ENCODE peak calls at places on chromosomes 6 and 20, in eight cellular contexts. O, Z, I, F, R, Q, C and L are unnamed samples.

GRCh38 chr20:37193226-37193625 is 13.9 kb upstream of the MROH8 start:
- DNase-seq in O (no peak), Z (no peak), I (no peak), F (no peak), R (no peak), Q (no peak), C (no peak), L (no peak)

GRCh38 chr6:5142915-5143314 is 57.8 kb downstream of the PPP1R3G start:
- DNase-seq in O (no peak), Z (no peak), I (no peak), F (no peak), R (no peak), Q (no peak), C (no peak), L (no peak)

GRCh38 chr20:10864076-10864672 is 190.4 kb upstream of the JAG1 start:
- DNase-seq in O (peak), Z (no peak), I (peak), F (no peak), R (peak), Q (peak), C (no peak), L (no peak)

GRCh38 chr20:63934271-63935068 is 21.7 kb downstream of the UCKL1 start:
- DNase-seq in O (peak), Z (no peak), I (no peak), F (no peak), R (peak), Q (no peak), C (no peak), L (no peak)

GRCh38 chr6:28124350-28124970 is at the start of gene ZSCAN16:
- DNase-seq in O (peak), Z (peak), I (peak), F (peak), R (peak), Q (peak), C (peak), L (no peak)

GRCh38 chr6:40720375-40720748 is 133.2 kb upstream of the LRFN2 start:
- DNase-seq in O (no peak), Z (no peak), I (no peak), F (no peak), R (no peak), Q (no peak), C (peak), L (no peak)

GRCh38 chr6:54301770-54302169 is 6.5 kb upstream of the TINAG start:
- DNase-seq in O (no peak), Z (no peak), I (no peak), F (no peak), R (no peak), Q (no peak), C (no peak), L (no peak)

GRCh38 chr6:116287668-116288282 is 8.0 kb upstream of the TSPYL1 start:
- DNase-seq in O (no peak), Z (no peak), I (no peak), F (no peak), R (no peak), Q (no peak), C (no peak), L (peak)

GRCh38 chr6:147621280-147621679 is 112.8 kb downstream of the SAMD5 start:
- DNase-seq in O (no peak), Z (no peak), I (no peak), F (peak), R (no peak), Q (no peak), C (no peak), L (peak)

GRCh38 chr6:6891949-6892461 is 215.8 kb upstream of the RREB1 start:
- DNase-seq in O (no peak), Z (no peak), I (no peak), F (peak), R (no peak), Q (no peak), C (no peak), L (no peak)

GRCh38 chr20:24469116-24470030 is at the start of gene SYNDIG1:
- DNase-seq in O (peak), Z (no peak), I (no peak), F (no peak), R (peak), Q (no peak), C (peak), L (no peak)

GRCh38 chr20:4234128-4234527 is 218.8 kb upstream of the RNF24 start:
- DNase-seq in O (no peak), Z (no peak), I (no peak), F (no peak), R (peak), Q (peak), C (no peak), L (peak)

GRCh38 chr6:83044211-83044768 is 21.4 kb downstream of the UBE3D start:
- DNase-seq in O (no peak), Z (no peak), I (no peak), F (no peak), R (no peak), Q (no peak), C (no peak), L (no peak)

GRCh38 chr6:95923518-95923917 is 92.3 kb upstream of the FUT9 start:
- DNase-seq in O (peak), Z (no peak), I (peak), F (no peak), R (no peak), Q (no peak), C (peak), L (no peak)

GRCh38 chr6:45667265-45667664 is 289.5 kb upstream of the SUPT3H start:
- DNase-seq in O (peak), Z (no peak), I (no peak), F (no peak), R (no peak), Q (no peak), C (no peak), L (no peak)

GRCh38 chr20:6802227-6802626 is 34.7 kb downstream of the BMP2 start:
- DNase-seq in O (no peak), Z (no peak), I (no peak), F (no peak), R (no peak), Q (no peak), C (no peak), L (no peak)

GRCh38 chr6:125753218-125753936 is 3.9 kb downstream of the HEY2 start:
- DNase-seq in O (no peak), Z (no peak), I (no peak), F (no peak), R (no peak), Q (no peak), C (no peak), L (no peak)

GRCh38 chr20:40933758-40934157 is 94.9 kb upstream of the TOP1 start:
- DNase-seq in O (no peak), Z (no peak), I (no peak), F (no peak), R (no peak), Q (no peak), C (no peak), L (no peak)

GRCh38 chr20:46112430-46113020 is 5.6 kb upstream of the CD40 start:
- DNase-seq in O (no peak), Z (no peak), I (no peak), F (no peak), R (no peak), Q (no peak), C (no peak), L (no peak)

GRCh38 chr20:19961298-19961697 is 55.9 kb upstream of the NAA20 start:
- DNase-seq in O (peak), Z (no peak), I (no peak), F (no peak), R (no peak), Q (no peak), C (no peak), L (no peak)
- H3K4me3 ChIP-seq in O (no peak), Z (no peak), I (no peak), F (no peak), R (no peak), Q (no peak), C (no peak), L (no peak)

GRCh38 chr20:54122681-54123586 is 50.9 kb downstream of the CYP24A1 start:
- DNase-seq in O (no peak), Z (no peak), I (no peak), F (no peak), R (no peak), Q (no peak), C (no peak), L (no peak)

GRCh38 chr20:54126809-54127655 is 46.8 kb downstream of the CYP24A1 start:
- DNase-seq in O (no peak), Z (no peak), I (no peak), F (no peak), R (no peak), Q (no peak), C (no peak), L (no peak)

GRCh38 chr20:54119744-54120143 is 49.4 kb upstream of the BCAS1 start:
- DNase-seq in O (no peak), Z (no peak), I (no peak), F (no peak), R (no peak), Q (no peak), C (no peak), L (no peak)

GRCh38 chr20:54122189-54122588 is 51.6 kb downstream of the CYP24A1 start:
- DNase-seq in O (no peak), Z (no peak), I (no peak), F (no peak), R (no peak), Q (no peak), C (no peak), L (no peak)

DNA sequence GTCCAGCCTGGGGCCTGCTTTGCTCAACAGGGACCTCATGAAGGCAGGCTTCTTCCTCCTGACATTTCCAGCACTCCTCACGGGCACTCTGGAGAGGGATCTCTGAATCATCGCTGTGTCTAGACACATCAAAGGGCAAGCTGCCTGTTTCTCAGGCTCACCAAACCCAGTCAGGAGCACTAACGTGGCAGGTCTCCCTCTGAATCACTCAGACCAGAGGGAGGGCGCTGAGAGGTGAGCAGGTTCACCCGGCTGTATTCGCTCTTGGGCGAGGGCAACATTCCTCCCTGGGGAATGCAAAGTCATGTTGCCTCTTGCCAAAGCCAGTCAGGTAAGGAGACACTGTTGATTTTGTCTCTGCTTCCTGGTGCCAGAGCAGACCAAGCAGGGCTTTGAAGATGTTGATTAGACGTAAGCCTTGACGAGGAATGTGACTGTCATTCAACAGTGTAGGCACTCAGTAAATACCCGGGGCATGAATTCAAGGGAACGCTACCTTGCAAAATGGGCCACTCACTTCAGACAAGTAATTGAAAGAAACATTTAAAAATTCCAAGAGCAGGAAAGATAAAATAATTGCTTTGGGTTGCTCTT is 50.1 kb downstream of the CYP24A1 start:
- DNase-seq in O (peak), Z (peak), I (peak), F (no peak), R (peak), Q (no peak), C (no peak), L (peak)
- H3K4me3 ChIP-seq in O (no peak), Z (no peak), I (no peak), F (no peak), R (no peak), Q (no peak), C (no peak), L (no peak)

DNA sequence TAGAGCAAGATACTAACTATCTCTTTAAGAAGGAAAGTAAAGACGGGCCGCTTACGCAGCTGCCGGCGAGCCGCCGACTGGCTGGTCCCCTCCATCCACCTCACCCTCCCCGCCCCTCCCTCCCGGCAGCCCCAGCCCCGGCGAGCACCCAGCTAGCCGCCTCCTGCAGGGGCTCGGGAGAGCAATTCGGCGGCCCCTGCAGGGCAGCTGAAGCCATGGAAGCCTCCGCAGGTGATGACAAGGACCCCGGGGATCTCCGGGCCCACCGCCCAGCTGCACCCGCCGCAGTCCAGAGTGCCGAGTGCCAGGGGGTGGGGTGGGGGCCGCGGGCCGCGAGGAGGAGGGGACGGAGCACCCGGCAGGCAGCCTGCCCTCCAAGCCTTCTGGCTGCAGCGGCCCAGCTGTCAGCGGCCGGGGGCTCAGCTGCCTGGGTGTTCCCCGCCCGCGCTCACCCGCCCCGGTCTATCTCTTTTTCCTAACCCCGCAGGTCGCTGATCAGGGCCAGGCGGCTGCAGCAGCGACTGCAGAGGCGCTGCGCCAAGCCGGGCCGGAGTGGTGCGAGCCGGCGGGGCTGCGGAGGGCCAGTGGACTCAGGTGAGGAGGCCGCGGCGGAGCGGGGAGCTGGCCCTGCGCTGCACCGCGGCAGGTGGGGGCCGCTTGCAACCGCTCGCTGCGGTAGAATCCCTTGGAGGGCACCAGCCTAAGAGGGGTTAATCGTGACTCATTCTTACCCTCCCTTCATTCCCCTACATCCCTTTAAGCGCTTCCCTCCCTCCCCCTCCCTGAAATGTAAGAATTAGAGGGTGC is at the start of gene SNPH:
- DNase-seq in O (peak), Z (peak), I (peak), F (peak), R (peak), Q (peak), C (peak), L (peak)
- H3K4me3 ChIP-seq in O (peak), Z (peak), I (peak), F (peak), R (peak), Q (peak), C (peak), L (peak)

GRCh38 chr6:26225848-26226590 is 138.8 kb downstream of the HFE start:
- DNase-seq in O (no peak), Z (no peak), I (no peak), F (no peak), R (no peak), Q (no peak), C (no peak), L (no peak)
- H3K4me3 ChIP-seq in O (peak), Z (no peak), I (no peak), F (peak), R (no peak), Q (no peak), C (no peak), L (peak)

DNA sequence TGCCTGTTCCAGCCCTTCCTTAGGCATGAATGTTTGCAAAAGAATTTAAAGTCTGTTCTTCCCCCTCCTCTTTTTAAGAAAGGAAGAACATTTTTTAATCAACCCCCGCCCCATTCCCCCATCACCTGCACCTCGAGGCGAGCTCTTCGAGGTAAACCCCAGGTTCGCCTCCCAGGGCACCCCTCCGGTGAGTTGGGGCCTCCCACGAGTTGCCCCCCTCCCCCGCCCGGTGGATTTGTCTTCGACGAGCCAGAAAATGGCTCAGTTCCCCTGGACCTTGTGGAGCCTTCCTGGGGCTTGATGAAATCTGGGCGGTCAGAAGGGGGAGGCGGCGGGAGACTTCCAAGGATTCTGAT is 256 bp upstream of the OVOL2 start:
- DNase-seq in O (no peak), Z (no peak), I (peak), F (no peak), R (no peak), Q (no peak), C (peak), L (no peak)
- H3K4me3 ChIP-seq in O (peak), Z (peak), I (peak), F (peak), R (no peak), Q (no peak), C (peak), L (no peak)